ENCODE peak calls at places on chromosomes 16 and 17, in ten cellular contexts. N, L, A, J, U, E, B, W, G and K are unnamed samples.

GRCh38 chr17:1058423-1059130 is 61.6 kb downstream of the TIMM22 start:
- DNase-seq in J (peak), W (peak), G (no peak), A (peak), L (peak), E (no peak), N (peak), B (no peak), U (no peak), K (no peak)

GRCh38 chr16:56336071-56336688 is 89.2 kb downstream of the AMFR start:
- DNase-seq in B (peak), J (no peak), G (no peak), U (no peak), E (no peak), W (no peak), N (no peak), L (no peak), A (no peak), K (no peak)

GRCh38 chr17:15341385-15341849 is at the start of gene TEKT3:
- DNase-seq in U (peak), J (peak), L (peak), W (peak), B (peak), G (no peak), N (peak), E (no peak), A (no peak), K (peak)

GRCh38 chr16:78659668-78660217 is 560.3 kb downstream of the WWOX start:
- DNase-seq in L (no peak), J (no peak), G (no peak), B (no peak), E (no peak), N (no peak), A (no peak), U (no peak), W (no peak), K (no peak)

GRCh38 chr16:24253192-24253591 is 2.9 kb upstream of the CACNG3 start:
- DNase-seq in J (peak), E (no peak), G (no peak), L (peak), A (peak), B (peak), U (no peak), N (peak), W (peak), K (peak)

GRCh38 chr17:4945176-4945943 is 3.0 kb downstream of the PFN1 start:
- DNase-seq in N (peak), A (peak), L (peak), B (no peak), J (peak), E (peak), G (peak), W (peak), U (peak), K (peak)

GRCh38 chr17:50785942-50786570 is 18.7 kb upstream of the ANKRD40CL start:
- DNase-seq in G (no peak), E (no peak), J (peak), B (no peak), U (peak), A (no peak), L (no peak), N (no peak), W (no peak), K (no peak)

GRCh38 chr16:17382949-17383348 is 87.8 kb downstream of the XYLT1 start:
- DNase-seq in N (no peak), L (no peak), B (no peak), W (no peak), G (no peak), A (no peak), J (no peak), U (no peak), E (no peak), K (no peak)

GRCh38 chr17:35373532-35373983 is at the start of gene SLFN11:
- DNase-seq in G (peak), A (no peak), L (peak), J (peak), W (peak), N (peak), B (no peak), U (peak), E (peak), K (no peak)

GRCh38 chr16:86199182-86199581 is 300.2 kb downstream of the IRF8 start:
- DNase-seq in W (no peak), J (no peak), A (no peak), G (no peak), L (no peak), N (no peak), B (no peak), E (no peak), U (no peak), K (no peak)

GRCh38 chr16:50742521-50743150 is 750 bp downstream of the CYLD start:
- DNase-seq in L (peak), A (no peak), E (no peak), J (peak), U (no peak), G (peak), B (no peak), W (peak), N (no peak), K (peak)

GRCh38 chr17:15261063-15261817 is 3.9 kb downstream of the PMP22 start:
- DNase-seq in N (peak), J (peak), E (no peak), A (peak), G (no peak), W (peak), B (peak), U (no peak), L (peak), K (peak)

GRCh38 chr16:84600343-84601229 is 17.3 kb downstream of the COTL1 start:
- DNase-seq in G (no peak), N (no peak), B (no peak), W (no peak), U (no peak), E (no peak), A (no peak), L (peak), J (no peak), K (no peak)

GRCh38 chr17:8954339-8954738 is 11.2 kb downstream of the PIK3R5 start:
- DNase-seq in N (no peak), W (no peak), B (no peak), G (peak), U (no peak), L (peak), J (peak), A (no peak), E (no peak), K (no peak)

GRCh38 chr17:82380860-82381702 is 9.5 kb downstream of the UTS2R start:
- DNase-seq in E (no peak), W (no peak), A (peak), G (no peak), N (no peak), U (no peak), B (no peak), L (no peak), J (no peak), K (peak)

GRCh38 chr17:69305177-69305576 is 21.8 kb downstream of the ABCA5 start:
- DNase-seq in E (no peak), B (no peak), G (no peak), L (no peak), W (no peak), J (no peak), U (no peak), N (no peak), A (no peak), K (no peak)

GRCh38 chr16:14510939-14511797 is 118.9 kb downstream of the PARN start:
- DNase-seq in W (peak), J (no peak), L (no peak), N (peak), B (no peak), A (peak), E (no peak), U (peak), G (no peak), K (peak)

GRCh38 chr16:22353188-22353919 is 21.1 kb downstream of the CDR2 start:
- DNase-seq in A (peak), E (no peak), W (no peak), U (peak), L (peak), G (no peak), B (no peak), J (no peak), N (peak), K (peak)

GRCh38 chr17:35973333-35974260 is 7.7 kb downstream of the CCL16 start:
- DNase-seq in A (no peak), U (no peak), N (peak), G (no peak), J (no peak), L (no peak), W (no peak), B (no peak), E (no peak), K (no peak)

GRCh38 chr16:2148714-2149629 is 547 bp downstream of the RAB26 start:
- DNase-seq in L (peak), W (peak), A (no peak), N (peak), G (no peak), E (peak), U (no peak), J (no peak), B (no peak), K (no peak)

GRCh38 chr16:1561266-1561665 is 27.8 kb downstream of the TMEM204 start:
- DNase-seq in G (no peak), B (no peak), N (no peak), L (no peak), J (no peak), A (no peak), U (no peak), W (no peak), E (no peak), K (no peak)

GRCh38 chr16:68490829-68491575 is 42.7 kb upstream of the SMPD3 start:
- DNase-seq in A (no peak), B (no peak), N (peak), J (no peak), G (no peak), L (no peak), U (no peak), W (peak), E (no peak), K (peak)

GRCh38 chr17:12952012-12952411 is 65.8 kb downstream of the ELAC2 start:
- DNase-seq in L (no peak), G (no peak), N (no peak), U (no peak), A (no peak), B (no peak), W (no peak), E (no peak), J (no peak), K (no peak)

GRCh38 chr16:24359490-24359889 is 103.4 kb downstream of the CACNG3 start:
- DNase-seq in L (no peak), J (no peak), N (no peak), B (no peak), W (no peak), A (no peak), G (no peak), U (no peak), E (no peak), K (no peak)

GRCh38 chr16:70493863-70494770 is 29.2 kb downstream of the COG4 start:
- DNase-seq in U (no peak), G (no peak), W (no peak), J (no peak), A (no peak), E (no peak), N (no peak), L (no peak), B (peak), K (no peak)

GRCh38 chr17:66420961-66421371 is 118.6 kb downstream of the PRKCA start:
- DNase-seq in L (no peak), B (no peak), G (no peak), J (no peak), N (peak), U (no peak), W (no peak), A (peak), E (no peak), K (no peak)

GRCh38 chr16:70395345-70395901 is 43.5 kb downstream of the ST3GAL2 start:
- DNase-seq in W (peak), E (no peak), N (peak), L (peak), J (peak), B (peak), A (peak), G (peak), U (no peak), K (peak)

GRCh38 chr17:77471984-77472836 is 331.4 kb downstream of the SEC14L1 start:
- DNase-seq in B (peak), L (no peak), W (no peak), A (peak), N (no peak), E (peak), U (peak), G (no peak), J (peak), K (no peak)

GRCh38 chr16:68375801-68376536 is 65.2 kb downstream of the PRMT7 start:
- DNase-seq in B (no peak), A (no peak), L (no peak), N (no peak), E (no peak), W (no peak), G (no peak), U (no peak), J (no peak), K (no peak)

GRCh38 chr16:7624871-7625766 is 292.5 kb downstream of the RBFOX1 start:
- DNase-seq in A (no peak), W (no peak), L (no peak), U (no peak), B (no peak), J (no peak), E (no peak), N (no peak), G (no peak), K (no peak)

GRCh38 chr17:45384047-45384799 is 48.4 kb downstream of the ARHGAP27 start:
- DNase-seq in U (no peak), N (no peak), A (no peak), J (no peak), W (no peak), L (no peak), B (no peak), G (no peak), E (peak), K (no peak)

GRCh38 chr17:36691606-36692005 is 90.2 kb downstream of the MRM1 start:
- DNase-seq in B (no peak), N (no peak), E (no peak), J (no peak), U (no peak), L (no peak), G (no peak), W (no peak), A (no peak), K (no peak)

GRCh38 chr17:73841431-73842060 is 197.3 kb upstream of the SDK2 start:
- DNase-seq in E (peak), W (no peak), L (no peak), J (no peak), N (peak), A (peak), B (peak), U (no peak), G (no peak), K (peak)

GRCh38 chr16:87420401-87421368 is 28.5 kb downstream of the MAP1LC3B start:
- DNase-seq in U (no peak), G (no peak), J (no peak), B (no peak), A (peak), L (no peak), W (no peak), N (no peak), E (no peak), K (no peak)

GRCh38 chr17:80755650-80756405 is 211.2 kb downstream of the RPTOR start:
- DNase-seq in N (no peak), L (no peak), U (no peak), A (peak), J (peak), B (no peak), E (no peak), G (no peak), W (no peak), K (no peak)

GRCh38 chr17:79612468-79613194 is 1.8 kb upstream of the RBFOX3 start:
- DNase-seq in U (no peak), G (no peak), J (peak), E (peak), W (peak), A (peak), B (peak), L (peak), N (peak), K (peak)

GRCh38 chr16:2706085-2706484 is 13.9 kb downstream of the PRSS27 start:
- DNase-seq in L (no peak), J (no peak), G (no peak), U (no peak), B (no peak), W (no peak), A (no peak), N (no peak), E (no peak), K (no peak)

GRCh38 chr16:5607169-5607568 is 509.6 kb upstream of the EEF2KMT start:
- DNase-seq in E (no peak), A (no peak), N (no peak), L (no peak), G (no peak), U (no peak), J (no peak), B (peak), W (no peak), K (no peak)

GRCh38 chr16:16041196-16041892 is 91.9 kb downstream of the ABCC1 start:
- DNase-seq in W (no peak), B (no peak), N (no peak), A (no peak), J (no peak), E (no peak), U (no peak), L (no peak), G (no peak), K (no peak)

GRCh38 chr17:69761011-69761410 is 314.0 kb upstream of the KCNJ16 start:
- DNase-seq in G (no peak), E (no peak), A (no peak), J (no peak), W (no peak), N (no peak), L (no peak), B (no peak), U (no peak), K (no peak)